ENCODE peak calls at places on chromosomes 11 and 22, in seven cellular contexts. V, H, O, Q, E, G and A are unnamed samples.

GRCh38 chr11:115480611-115481010 is 23.6 kb downstream of the CADM1 start:
- DNase-seq in Q (no peak), O (no peak), E (no peak), G (no peak), H (no peak), V (no peak), A (no peak)

GRCh38 chr11:80958414-80958813 is 1517.6 kb upstream of the TENM4 start:
- DNase-seq in O (no peak), E (no peak), V (peak; percentile 83), G (no peak), H (peak; percentile 93), Q (no peak), A (peak; percentile 33)

GRCh38 chr22:42692239-42693054 is 28.2 kb downstream of the A4GALT start:
- DNase-seq in G (no peak), H (no peak), Q (peak; percentile 73), E (no peak), O (no peak), V (no peak), A (no peak)

GRCh38 chr22:42316988-42317387 is 46.5 kb upstream of the TCF20 start:
- DNase-seq in E (no peak), Q (no peak), H (peak; percentile 68), G (no peak), O (peak; percentile 75), V (peak; percentile 7), A (peak; percentile 29)

GRCh38 chr11:16001899-16002426 is 354.4 kb downstream of the SOX6 start:
- DNase-seq in H (peak; percentile 96), E (no peak), O (peak; percentile 48), G (peak; percentile 98), V (peak; percentile 73), Q (no peak), A (peak; percentile 31)

GRCh38 chr11:134511255-134511654 is 99.2 kb upstream of the B3GAT1 start:
- DNase-seq in H (no peak), O (no peak), G (no peak), Q (no peak), V (no peak), E (no peak), A (no peak)

GRCh38 chr22:25054943-25055511 is 102.5 kb downstream of the KIAA1671 start:
- DNase-seq in V (no peak), O (no peak), Q (no peak), E (no peak), G (no peak), H (peak; percentile 25), A (peak; percentile 29)

GRCh38 chr11:61861634-61862033 is 29.7 kb downstream of the FADS3 start:
- DNase-seq in E (no peak), H (no peak), V (no peak), G (no peak), Q (no peak), O (no peak), A (no peak)

GRCh38 chr22:50570861-50571260 is 7.4 kb downstream of the CPT1B start:
- DNase-seq in G (no peak), O (no peak), Q (no peak), H (no peak), V (no peak), E (no peak), A (no peak)

GRCh38 chr22:42969348-42969975 is 45.5 kb downstream of the PACSIN2 start:
- DNase-seq in E (no peak), V (peak; percentile 55), Q (no peak), G (no peak), H (peak; percentile 61), O (no peak), A (no peak)

GRCh38 chr11:134749040-134749586 is 337.1 kb upstream of the B3GAT1 start:
- DNase-seq in O (no peak), Q (no peak), V (no peak), G (no peak), H (no peak), E (no peak), A (no peak)

GRCh38 chr11:84390441-84391078 is 1104.4 kb upstream of the CCDC90B start:
- DNase-seq in Q (no peak), O (no peak), G (peak; percentile 91), V (peak; percentile 6), E (no peak), H (peak; percentile 3), A (peak; percentile 39)

GRCh38 chr11:132114185-132114584 is 743.8 kb downstream of the NTM start:
- DNase-seq in Q (no peak), V (peak; percentile 23), H (peak; percentile 35), E (peak; percentile 26), O (no peak), G (no peak), A (no peak)

GRCh38 chr11:116544721-116545120 is 228.1 kb downstream of the BUD13 start:
- DNase-seq in G (no peak), O (peak; percentile 12), Q (no peak), H (no peak), E (no peak), V (no peak), A (no peak)

GRCh38 chr11:121448431-121448941 is 3.6 kb upstream of the SORL1 start:
- DNase-seq in V (no peak), O (no peak), E (no peak), H (no peak), Q (no peak), G (no peak), A (no peak)

GRCh38 chr11:41379084-41379483 is 80.4 kb downstream of the LRRC4C start:
- DNase-seq in G (no peak), V (no peak), E (no peak), H (no peak), O (no peak), Q (no peak), A (no peak)

GRCh38 chr11:2150206-2150847 is 10.7 kb downstream of the INS start:
- DNase-seq in G (no peak), H (peak; percentile 64), E (no peak), O (no peak), V (peak; percentile 87), Q (no peak), A (no peak)

GRCh38 chr11:57241311-57241972 is 4.4 kb upstream of the APLNR start:
- DNase-seq in O (no peak), V (no peak), E (no peak), G (no peak), H (no peak), Q (no peak), A (no peak)

GRCh38 chr11:1927151-1928037 is 7.9 kb downstream of the TNNT3 start:
- DNase-seq in V (no peak), O (no peak), G (no peak), Q (no peak), E (no peak), H (peak; percentile 8), A (no peak)

GRCh38 chr11:74134661-74135515 is 35.9 kb downstream of the C2CD3 start:
- DNase-seq in O (no peak), G (peak; percentile 48), V (peak; percentile 63), E (no peak), H (peak; percentile 95), Q (no peak), A (no peak)

GRCh38 chr11:70537576-70538571 is 139.5 kb downstream of the CTTN start:
- DNase-seq in H (no peak), Q (no peak), V (no peak), G (no peak), O (peak; percentile 51), E (no peak), A (no peak)

GRCh38 chr11:95074806-95075563 is 8.3 kb downstream of the SRSF8 start:
- DNase-seq in H (peak; percentile 72), V (peak; percentile 59), O (peak; percentile 83), G (no peak), E (no peak), Q (no peak), A (peak; percentile 91)

GRCh38 chr11:111362887-111363411 is 16.1 kb downstream of the POU2AF1 start:
- DNase-seq in Q (no peak), E (no peak), O (peak; percentile 86), H (peak; percentile 58), G (no peak), V (peak; percentile 15), A (no peak)

GRCh38 chr22:46588279-46589140 is 31.7 kb upstream of the GRAMD4 start:
- DNase-seq in E (no peak), G (no peak), H (no peak), Q (no peak), O (peak; percentile 72), V (no peak), A (no peak)

GRCh38 chr22:42399315-42400271 is 32.6 kb downstream of the NFAM1 start:
- DNase-seq in H (no peak), G (peak; percentile 62), Q (no peak), V (peak; percentile 50), E (no peak), O (peak; percentile 71), A (no peak)

GRCh38 chr11:121723261-121723741 is 270.5 kb upstream of the SORL1-AS1 start:
- DNase-seq in Q (no peak), E (no peak), H (no peak), G (peak; percentile 66), V (peak; percentile 69), O (no peak), A (no peak)

GRCh38 chr11:31817621-31818493 is 6.7 kb upstream of the PAX6 start:
- DNase-seq in Q (peak; percentile 38), H (no peak), O (no peak), E (peak; percentile 20), V (no peak), G (no peak), A (no peak)
- TF ChIP-seq CTCF in Q (no peak), H (no peak), O (no peak), E (no peak), V (no peak), G (no peak), A (no peak)

GRCh38 chr22:33519140-33519973 is 400.9 kb downstream of the LARGE1 start:
- DNase-seq in E (peak; percentile 45), H (peak; percentile 28), V (peak; percentile 73), O (no peak), Q (peak; percentile 83), G (peak; percentile 1), A (no peak)

GRCh38 chr22:33518405-33518804 is 401.9 kb downstream of the LARGE1 start:
- DNase-seq in E (no peak), Q (no peak), O (no peak), H (no peak), V (no peak), G (no peak), A (no peak)

GRCh38 chr22:33512961-33513360 is 407.3 kb downstream of the LARGE1 start:
- DNase-seq in V (no peak), E (no peak), H (no peak), O (no peak), G (no peak), Q (no peak), A (no peak)

GRCh38 chr22:33513388-33514336 is 406.6 kb downstream of the LARGE1 start:
- DNase-seq in G (no peak), E (no peak), V (peak; percentile 43), O (no peak), H (peak; percentile 72), Q (no peak), A (no peak)

GRCh38 chr22:33515733-33516297 is 404.5 kb downstream of the LARGE1 start:
- DNase-seq in O (no peak), E (no peak), G (no peak), Q (no peak), H (no peak), V (no peak), A (no peak)
- TF ChIP-seq CTCF in O (no peak), E (no peak), G (no peak), Q (no peak), H (no peak), V (no peak), A (no peak)

GRCh38 chr11:117620131-117620530 is 176.9 kb downstream of the DSCAML1 start:
- DNase-seq in O (peak; percentile 17), E (no peak), H (no peak), G (no peak), Q (no peak), V (no peak), A (no peak)
- TF ChIP-seq CTCF in O (no peak), E (no peak), H (no peak), G (no peak), Q (no peak), V (no peak), A (no peak)

GRCh38 chr11:118311518-118311917 is 7.0 kb downstream of the CD3E start:
- DNase-seq in G (no peak), V (no peak), H (peak; percentile 33), O (no peak), E (no peak), Q (no peak), A (no peak)
- TF ChIP-seq CTCF in G (no peak), V (no peak), H (no peak), O (no peak), E (no peak), Q (no peak), A (no peak)